ENCODE peak calls at places on chromosomes 3 and 15, in seven cellular contexts. D is ovary, L is heart left ventricle, R is stomach, G is spleen, T is IMR-90, J is thyroid gland. W is an unnamed sample.

GRCh38 chr3:110174908-110175307 is 837.6 kb upstream of the DPPA4 start:
- DNase-seq in G (no peak), R (no peak), J (no peak), L (no peak), D (no peak), T (peak; percentile 47), W (no peak)

GRCh38 chr3:69290006-69290405 is 95.9 kb downstream of the FRMD4B start:
- DNase-seq in J (peak; percentile 36), G (no peak), T (no peak), R (no peak), D (no peak), L (no peak), W (no peak)

GRCh38 chr3:111412656-111413055 is 129.3 kb upstream of the CD96 start:
- DNase-seq in L (no peak), D (no peak), G (no peak), J (no peak), R (no peak), T (no peak), W (no peak)

GRCh38 chr15:88646951-88647350 is 8.1 kb downstream of the ISG20 start:
- DNase-seq in J (no peak), T (no peak), D (no peak), R (peak; percentile 22), G (peak; percentile 59), L (no peak), W (no peak)

GRCh38 chr15:67042490-67043181 is 22.8 kb upstream of the SMAD3 start:
- DNase-seq in G (no peak), L (no peak), J (no peak), D (no peak), R (no peak), T (peak; percentile 65), W (no peak)

GRCh38 chr15:42582569-42583235 is 7.3 kb downstream of the STARD9 start:
- DNase-seq in J (no peak), L (no peak), G (no peak), R (no peak), T (no peak), D (no peak), W (no peak)

GRCh38 chr3:48125026-48125704 is 63.1 kb downstream of the CDC25A start:
- DNase-seq in D (peak; percentile 61), J (no peak), R (no peak), G (no peak), T (peak; percentile 91), L (no peak), W (no peak)

GRCh38 chr15:52680041-52680391 is 828 bp upstream of the ATOSA start:
- DNase-seq in D (no peak), R (no peak), L (no peak), T (peak; percentile 1), G (no peak), J (no peak), W (no peak)

GRCh38 chr3:121477589-121477988 is 68.2 kb downstream of the POLQ start:
- DNase-seq in R (no peak), J (no peak), T (peak; percentile 80), L (no peak), G (no peak), D (no peak), W (no peak)

GRCh38 chr3:186717039-186717457 is at the start of gene KNG1:
- DNase-seq in G (no peak), L (no peak), J (no peak), T (no peak), R (no peak), D (no peak), W (no peak)

GRCh38 chr3:128167973-128168674 is 14.8 kb downstream of the EEFSEC start:
- DNase-seq in L (no peak), G (no peak), D (no peak), T (no peak), R (no peak), J (no peak), W (no peak)

GRCh38 chr15:41148065-41148464 is 32.0 kb upstream of the INO80 start:
- DNase-seq in L (no peak), G (no peak), R (no peak), D (no peak), T (no peak), J (no peak), W (no peak)

GRCh38 chr15:78808550-78808949 is 2.7 kb downstream of the ADAMTS7 start:
- DNase-seq in T (peak; percentile 34), L (no peak), G (no peak), J (no peak), D (no peak), R (no peak), W (no peak)

GRCh38 chr15:32700501-32701150 is 17.2 kb upstream of the GREM1 start:
- DNase-seq in T (no peak), L (no peak), D (no peak), J (no peak), R (peak; percentile 67), G (no peak), W (no peak)

GRCh38 chr3:42750834-42751233 is 22.2 kb downstream of the CCDC13 start:
- DNase-seq in G (peak; percentile 56), L (no peak), R (peak; percentile 17), J (no peak), D (no peak), T (no peak), W (peak; percentile 7)

GRCh38 chr15:77671274-77672056 is 38.8 kb upstream of the LINGO1 start:
- DNase-seq in D (no peak), R (no peak), G (no peak), T (no peak), J (no peak), L (no peak), W (no peak)

GRCh38 chr3:14701676-14702075 is 26.7 kb downstream of the C3orf20 start:
- DNase-seq in R (no peak), D (no peak), L (no peak), G (no peak), J (no peak), T (no peak), W (no peak)

GRCh38 chr3:100155105-100155504 is 40.8 kb upstream of the FILIP1L start:
- DNase-seq in L (no peak), R (no peak), G (no peak), D (no peak), J (no peak), T (peak; percentile 18), W (no peak)

DNA sequence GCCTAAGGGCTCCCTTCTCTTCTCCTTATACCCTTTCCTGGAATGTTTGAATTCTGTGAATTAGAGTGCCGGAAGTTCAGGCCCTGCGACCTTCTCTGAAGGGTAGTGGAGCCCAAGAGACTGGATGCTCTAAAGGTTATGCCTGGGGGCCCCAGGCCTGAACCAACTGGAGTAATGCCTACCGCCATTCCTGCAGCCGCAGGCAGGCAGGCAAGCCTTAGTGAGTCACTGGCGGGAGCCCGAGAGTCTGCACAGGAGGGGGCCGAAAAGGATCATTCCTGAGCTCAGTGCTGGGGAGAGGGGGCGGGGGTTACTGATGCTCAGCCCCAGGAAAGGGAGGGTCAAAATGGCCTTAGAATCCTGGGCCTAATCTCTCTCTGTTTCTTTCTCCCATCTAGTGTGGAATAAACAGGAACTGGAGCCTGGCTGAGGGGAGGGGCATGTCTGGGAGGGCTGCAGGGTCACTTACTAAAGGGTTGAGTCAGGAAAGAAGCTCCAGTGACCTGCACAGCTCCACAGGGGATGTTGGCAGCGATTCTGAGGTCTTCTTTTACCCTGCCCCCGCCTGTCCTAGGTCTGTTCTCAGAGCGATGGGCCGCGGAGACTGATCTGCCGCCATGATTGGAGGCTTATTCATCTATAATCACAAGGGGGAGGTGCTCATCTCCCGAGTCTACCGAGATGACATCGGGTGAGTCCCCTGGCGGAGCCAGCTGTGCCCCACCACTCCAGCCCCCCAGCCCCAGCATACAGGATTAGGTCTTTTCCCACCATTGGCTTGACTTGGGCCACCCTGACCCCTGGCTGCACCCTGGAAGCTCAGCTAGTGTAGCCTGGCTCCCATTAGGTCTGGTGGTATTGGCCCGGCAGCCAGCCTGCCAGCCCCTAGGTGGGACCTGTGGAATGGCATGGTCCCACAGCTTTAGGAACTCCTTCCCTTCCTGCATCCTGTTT is 2.0 kb downstream of the AP2M1 start:
- DNase-seq in G (peak; percentile 83), R (peak; percentile 45), T (peak; percentile 96), L (peak; percentile 77), D (peak; percentile 77), J (peak; percentile 67), W (peak; percentile 69)
- TF ChIP-seq POLR2A in G (no peak), R (no peak), T (peak; percentile 50), L (no peak), D (no peak), J (no peak), W (no peak)

GRCh38 chr3:195005759-195006555 is 265.0 kb downstream of the XXYLT1 start:
- DNase-seq in G (no peak), J (no peak), R (no peak), L (no peak), T (no peak), D (no peak), W (no peak)

GRCh38 chr3:195003893-195004289 is 267.1 kb downstream of the XXYLT1 start:
- DNase-seq in T (no peak), G (no peak), D (no peak), R (no peak), J (no peak), L (no peak), W (no peak)

GRCh38 chr3:195004512-195005250 is 266.3 kb downstream of the XXYLT1 start:
- DNase-seq in T (no peak), J (no peak), R (no peak), G (no peak), L (no peak), D (no peak), W (no peak)

GRCh38 chr3:195007151-195007550 is 263.8 kb downstream of the XXYLT1 start:
- DNase-seq in J (peak; percentile 56), G (no peak), T (no peak), L (no peak), R (peak; percentile 7), D (no peak), W (no peak)

DNA sequence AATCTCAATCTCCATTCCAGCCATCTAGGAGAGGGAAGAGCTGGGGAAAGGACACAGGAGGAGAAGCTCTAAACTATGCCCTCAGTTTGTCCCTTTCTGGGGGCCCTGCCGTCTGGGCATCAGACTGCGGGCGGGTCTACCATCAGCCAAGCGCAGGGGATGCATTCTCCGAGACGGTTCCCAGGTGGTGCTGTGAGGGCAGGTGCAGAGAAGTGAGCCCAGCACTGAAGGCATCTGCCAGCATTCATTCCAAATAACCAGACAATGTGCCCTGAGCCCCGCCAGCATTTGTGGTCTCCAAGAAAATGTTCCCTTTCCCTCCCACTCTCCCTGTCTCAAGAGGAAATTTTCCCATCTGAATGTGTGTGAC is 265.7 kb downstream of the XXYLT1 start:
- DNase-seq in J (no peak), R (no peak), L (no peak), D (no peak), T (no peak), G (no peak), W (no peak)
- TF ChIP-seq CTCF in J (no peak), R (no peak), L (no peak), D (no peak), T (no peak), G (no peak), W (no peak)

DNA sequence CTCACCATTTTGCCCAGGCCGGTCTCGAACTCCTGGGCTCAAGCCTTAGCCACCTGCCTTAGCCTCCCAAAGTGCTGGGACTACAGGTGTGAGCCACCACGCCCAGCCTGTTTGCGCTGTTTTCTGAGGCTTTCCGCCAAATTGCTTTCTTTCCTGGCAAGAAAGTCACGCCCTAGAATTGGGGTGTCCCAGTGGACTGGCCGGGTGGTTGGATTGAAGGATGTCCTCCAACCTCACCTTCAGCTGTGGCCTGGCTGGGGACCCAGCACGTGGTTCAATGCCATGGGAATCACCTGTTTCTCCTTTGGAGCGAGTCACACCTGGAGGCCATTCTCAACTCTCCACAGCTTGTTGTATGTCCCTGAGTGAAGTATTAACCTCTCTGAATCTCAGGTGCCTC is 5.8 kb upstream of the ANKDD1A start:
- DNase-seq in D (no peak), J (no peak), L (no peak), T (no peak), R (no peak), G (no peak), W (no peak)
- H3K27me3 ChIP-seq in D (no peaks in the 10 kb centered on the region), J (no peaks in the 10 kb centered on the region), L (no peaks in the 10 kb centered on the region), T (no peaks in the 10 kb centered on the region), R (no peaks in the 10 kb centered on the region), G (no peaks in the 10 kb centered on the region), W (no peaks in the 10 kb centered on the region)

GRCh38 chr3:58526124-58526957 is 10.6 kb downstream of the ACOX2 start:
- DNase-seq in R (no peak), T (peak; percentile 94), G (no peak), J (no peak), L (no peak), D (no peak), W (no peak)
- TF ChIP-seq POLR2A in R (no peak), T (no peak), G (no peak), J (no peak), L (no peak), D (no peak), W (no peak)